ENCODE peak calls at places on chromosomes 13 and 19, in five cellular contexts. U is cardiac fibroblast, R is stomach, F is GM06990, Z is omental fat pad. A is an unnamed sample.
A peak's percentile ranks its signal among the peaks of the same experiment; 100 is the strongest.

GRCh38 chr19:40216013-40216776 is 2.0 kb downstream of the TTC9B start:
- DNase-seq in U (no peak), R (no peak), F (no peak), Z (no peak), A (no peak)

GRCh38 chr19:23528376-23528775 is 133.1 kb upstream of the ZNF91 start:
- DNase-seq in U (no peak), R (no peak), F (no peak), Z (no peak), A (no peak)

GRCh38 chr19:35565016-35565856 is 1.8 kb upstream of the ATP4A start:
- DNase-seq in U (no peak), R (no peak), F (no peak), Z (no peak), A (no peak)

GRCh38 chr19:46422344-46422743 is 6.4 kb downstream of the PNMA8C start:
- DNase-seq in U (no peak), R (no peak), F (no peak), Z (no peak), A (no peak)

GRCh38 chr19:55453861-55454260 is 7.6 kb downstream of the ISOC2 start:
- DNase-seq in U (no peak), R (no peak), F (no peak), Z (no peak), A (no peak)

GRCh38 chr19:35932291-35932936 is 3.8 kb upstream of the LRFN3 start:
- DNase-seq in U (no peak), R (no peak), F (no peak), Z (no peak), A (no peak)

GRCh38 chr19:5487222-5487621 is 32.0 kb downstream of the ZNRF4 start:
- DNase-seq in U (no peak), R (no peak), F (no peak), Z (no peak), A (peak; percentile 38)

GRCh38 chr13:28585557-28585956 is 73.4 kb upstream of the POMP start:
- DNase-seq in U (no peak), R (no peak), F (no peak), Z (no peak), A (no peak)

GRCh38 chr13:75250526-75251183 is 231.3 kb downstream of the TBC1D4 start:
- DNase-seq in U (peak; percentile 69), R (no peak), F (no peak), Z (no peak), A (no peak)

GRCh38 chr19:44626067-44626624 is 12.8 kb downstream of the IGSF23 start:
- DNase-seq in U (peak; percentile 90), R (no peak), F (no peak), Z (no peak), A (peak; percentile 80)

GRCh38 chr19:48069435-48069834 is 25.6 kb upstream of the CABP5 start:
- DNase-seq in U (no peak), R (no peak), F (no peak), Z (no peak), A (no peak)

GRCh38 chr19:38270587-38271167 is 6.3 kb downstream of the SPINT2 start:
- DNase-seq in U (no peak), R (no peak), F (no peak), Z (no peak), A (no peak)

GRCh38 chr19:3499738-3500428 is 591 bp downstream of the DOHH start:
- DNase-seq in U (no peak), R (no peak), F (no peak), Z (no peak), A (no peak)

GRCh38 chr19:46621191-46622117 is 3.4 kb downstream of the PTGIR start:
- DNase-seq in U (no peak), R (no peak), F (no peak), Z (no peak), A (no peak)

GRCh38 chr19:45164577-45165335 is 4.0 kb upstream of the NKPD1 start:
- DNase-seq in U (peak; percentile 85), R (peak; percentile 82), F (peak; percentile 87), Z (peak; percentile 38), A (peak; percentile 87)

GRCh38 chr19:17125728-17126677 is 50.4 kb downstream of the MYO9B start:
- DNase-seq in U (peak; percentile 56), R (peak; percentile 47), F (peak; percentile 88), Z (no peak), A (no peak)

GRCh38 chr13:76711515-76712182 is 174.6 kb downstream of the KCTD12 start:
- DNase-seq in U (peak; percentile 98), R (no peak), F (no peak), Z (no peak), A (no peak)

GRCh38 chr19:41431426-41432386 is 4.5 kb upstream of the B3GNT8 start:
- DNase-seq in U (peak; percentile 57), R (no peak), F (no peak), Z (no peak), A (no peak)
- TF ChIP-seq CTCF in U (peak; percentile 35), R (no peak), F (peak; percentile 27), Z (no peak), A (peak; percentile 40)

DNA sequence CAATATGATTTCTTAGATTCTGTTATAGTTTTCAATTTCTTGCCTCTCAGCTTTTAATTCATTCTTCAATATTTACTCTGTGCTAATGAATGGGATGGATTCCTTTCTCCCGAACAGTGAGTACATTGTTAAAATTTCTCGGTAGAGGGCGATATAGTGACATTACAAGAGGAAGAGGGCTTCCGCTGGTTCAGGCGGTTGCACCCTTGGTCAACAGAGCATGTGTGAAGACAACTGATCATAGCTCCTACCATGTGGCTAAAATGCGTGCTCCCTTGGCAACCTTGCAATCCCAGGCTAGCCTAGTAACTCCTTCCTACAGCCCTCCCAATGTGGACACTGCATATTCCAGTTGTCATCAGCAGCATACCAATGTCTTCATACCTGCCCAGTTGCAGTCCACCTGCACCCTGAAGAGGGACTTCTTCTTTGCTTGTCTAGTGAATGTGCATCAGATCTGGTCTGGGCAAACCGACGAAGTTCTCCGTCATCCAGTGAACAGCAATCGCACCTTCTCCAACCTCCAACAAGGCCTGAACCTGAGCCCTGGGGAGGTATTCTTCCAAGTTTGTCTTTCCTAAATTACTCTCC is 653.0 kb upstream of the GPC6 start:
- DNase-seq in U (peak; percentile 43), R (no peak), F (no peak), Z (no peak), A (no peak)
- TF ChIP-seq CTCF in U (no peak), R (no peak), F (no peak), Z (no peak), A (no peak)

GRCh38 chr19:50648659-50649058 is 586 bp upstream of the C19orf81 start:
- DNase-seq in U (no peak), R (no peak), F (no peak), Z (no peak), A (no peak)
- TF ChIP-seq CTCF in U (no peak), R (no peak), F (no peak), Z (no peak), A (no peak)

DNA sequence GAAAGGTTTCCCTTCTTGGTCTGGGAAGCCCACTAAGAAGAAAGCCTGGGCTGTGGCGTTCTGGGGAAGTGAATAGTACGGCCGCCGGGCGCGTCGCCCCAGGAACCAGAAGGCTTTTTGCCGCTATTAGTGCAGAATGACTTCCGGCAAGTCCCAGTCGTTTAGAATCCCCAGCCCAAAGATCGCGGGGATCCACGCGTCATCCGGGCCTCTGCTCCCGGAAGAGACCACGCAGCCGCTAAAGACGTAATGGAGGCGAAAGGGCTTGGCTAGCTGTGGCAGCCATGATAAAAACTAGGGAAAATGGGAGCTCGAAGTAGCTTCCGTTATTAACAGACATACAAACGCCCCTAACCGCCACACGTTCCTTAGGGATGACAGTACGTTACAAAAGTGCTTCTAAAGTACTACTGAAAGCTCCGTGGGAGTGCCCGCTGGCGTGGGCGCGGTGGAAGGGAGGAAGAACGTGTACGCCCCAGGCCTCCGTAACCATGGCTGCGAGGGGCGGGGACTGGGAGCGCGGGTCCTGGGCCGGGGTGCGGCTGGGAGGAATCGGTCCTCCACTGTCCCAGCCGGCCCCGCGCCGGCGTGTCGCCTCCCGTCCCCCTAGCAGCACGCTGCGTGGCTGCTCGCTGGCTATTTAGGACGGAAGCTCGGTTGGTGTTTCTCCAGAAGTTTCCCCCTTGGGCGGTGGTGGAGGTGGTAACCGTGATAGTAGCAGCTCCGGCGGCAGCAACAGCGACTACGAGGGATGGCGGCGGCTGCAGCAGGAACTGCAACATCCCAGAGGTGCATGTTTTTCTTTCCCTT is at the start of gene SUGT1:
- DNase-seq in U (peak; percentile 99), R (peak; percentile 98), F (peak; percentile 99), Z (peak; percentile 89), A (peak; percentile 98)
- TF ChIP-seq CTCF in U (peak; percentile 75), R (peak; percentile 71), F (peak; percentile 83), Z (no peak), A (no peak)

GRCh38 chr19:345320-345879 is 804 bp upstream of the MIER2 start:
- DNase-seq in U (no peak), R (no peak), F (no peak), Z (no peak), A (no peak)

GRCh38 chr19:344625-345319 is at the start of gene MIER2:
- DNase-seq in U (peak; percentile 82), R (peak; percentile 85), F (peak; percentile 87), Z (peak; percentile 80), A (peak; percentile 92)

GRCh38 chr19:351976-352625 is 7.5 kb upstream of the MIER2 start:
- DNase-seq in U (no peak), R (no peak), F (no peak), Z (no peak), A (no peak)

GRCh38 chr19:343941-344624 is 513 bp downstream of the MIER2 start:
- DNase-seq in U (peak; percentile 31), R (no peak), F (no peak), Z (no peak), A (peak; percentile 22)

GRCh38 chr19:347946-348861 is 3.6 kb upstream of the MIER2 start:
- DNase-seq in U (peak; percentile 7), R (no peak), F (no peak), Z (no peak), A (peak; percentile 47)
- TF ChIP-seq CTCF in U (peak; percentile 24), R (no peak), F (peak; percentile 5), Z (no peak), A (no peak)

DNA sequence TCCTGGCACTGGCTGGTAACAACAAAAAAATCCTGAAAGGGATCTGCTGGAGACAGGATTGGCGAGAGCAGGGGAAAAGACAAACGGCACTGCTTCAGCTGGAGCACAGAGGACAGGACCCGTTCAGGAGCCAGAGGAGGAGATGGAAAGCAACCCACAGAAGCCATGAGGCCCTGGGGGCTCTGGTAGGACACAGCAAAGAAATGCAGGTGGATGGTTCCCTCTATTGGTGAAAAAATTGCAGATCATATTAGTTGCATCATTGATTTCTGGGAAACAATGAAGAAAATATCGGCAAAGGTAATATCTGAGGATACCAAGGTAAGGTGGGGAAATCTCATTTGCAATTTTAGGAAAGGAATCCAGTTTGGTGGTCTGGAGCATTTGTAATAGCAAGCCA is 25.7 kb upstream of the TPP2 start:
- DNase-seq in U (no peak), R (no peak), F (no peak), Z (no peak), A (no peak)
- TF ChIP-seq CTCF in U (no peak), R (no peak), F (peak; percentile 4), Z (no peak), A (no peak)

GRCh38 chr19:33900817-33901216 is 104.1 kb downstream of the KCTD15 start:
- DNase-seq in U (no peak), R (no peak), F (no peak), Z (no peak), A (no peak)
- TF ChIP-seq CTCF in U (no peak), R (no peak), F (no peak), Z (no peak), A (no peak)